ENCODE peak calls at places on chromosome 5, in ten cellular contexts. V is naive thymus-derived CD4-positive, alpha-beta T cell; R is cardiac muscle cell; C is BE2C; H is aorta; I is breast epithelium; G is keratinocyte; T is heart left ventricle; X is lower lobe of right lung; N is testis. Z is an unnamed sample.

GRCh38 chr5:76590027-76590426 is 33.2 kb downstream of the F2RL2 start:
- DNase-seq in H (no peak), X (no peak), V (no peak), R (no peak), I (no peak), C (no peak), G (no peak), N (no peak), T (no peak), Z (no peak)

GRCh38 chr5:2112128-2112808 is 229.5 kb upstream of the IRX4 start:
- DNase-seq in R (no peak), H (no peak), T (no peak), X (no peak), G (no peak), C (no peak), V (no peak), N (no peak), I (no peak), Z (no peak)

GRCh38 chr5:61440596-61440995 is 108.5 kb downstream of the ZSWIM6 start:
- DNase-seq in R (no peak), I (peak; percentile 56), V (no peak), N (no peak), C (no peak), H (no peak), X (no peak), T (no peak), G (no peak), Z (no peak)

GRCh38 chr5:134127988-134128647 is 13.6 kb downstream of the TCF7 start:
- DNase-seq in C (no peak), I (no peak), R (no peak), X (no peak), N (no peak), T (no peak), V (no peak), H (no peak), G (no peak), Z (no peak)

GRCh38 chr5:140806834-140807775 is at the start of gene PCDHA4:
- DNase-seq in V (no peak), I (no peak), T (no peak), X (no peak), C (no peak), G (no peak), H (no peak), R (peak; percentile 67), N (peak; percentile 87), Z (peak; percentile 63)

GRCh38 chr5:150647275-150648251 is 7.1 kb downstream of the SYNPO start:
- DNase-seq in R (peak; percentile 54), T (peak; percentile 89), I (no peak), C (no peak), H (peak; percentile 85), N (peak; percentile 87), G (no peak), V (no peak), X (peak; percentile 76), Z (peak; percentile 95)

GRCh38 chr5:82168294-82168693 is 109.9 kb downstream of the RPS23 start:
- DNase-seq in C (no peak), I (no peak), N (no peak), T (no peak), V (no peak), R (no peak), G (no peak), X (no peak), H (no peak), Z (no peak)

GRCh38 chr5:134249469-134250379 is 23.9 kb upstream of the PPP2CA start:
- DNase-seq in N (no peak), X (peak; percentile 63), V (no peak), T (peak; percentile 53), I (no peak), C (no peak), G (no peak), H (peak; percentile 60), R (no peak), Z (no peak)

GRCh38 chr5:1331861-1332405 is 13.0 kb downstream of the CLPTM1L start:
- DNase-seq in G (no peak), I (no peak), V (no peak), C (no peak), T (no peak), X (no peak), R (no peak), H (peak; percentile 20), N (no peak), Z (no peak)

GRCh38 chr5:76641514-76642120 is 18.4 kb upstream of the F2RL2 start:
- DNase-seq in I (peak; percentile 27), T (peak; percentile 37), G (no peak), V (peak; percentile 60), H (no peak), C (peak; percentile 64), R (peak; percentile 81), N (peak; percentile 87), X (no peak), Z (peak; percentile 46)

GRCh38 chr5:88251048-88251711 is 17.5 kb downstream of the TMEM161B start:
- DNase-seq in G (no peak), R (no peak), X (no peak), H (no peak), N (no peak), I (no peak), T (no peak), C (no peak), V (no peak), Z (no peak)

GRCh38 chr5:88248094-88248493 is 20.6 kb downstream of the TMEM161B start:
- DNase-seq in X (no peak), H (no peak), C (no peak), T (no peak), G (no peak), R (no peak), V (no peak), N (no peak), I (no peak), Z (no peak)

GRCh38 chr5:88248743-88249540 is 19.7 kb downstream of the TMEM161B start:
- DNase-seq in T (no peak), G (no peak), C (no peak), X (no peak), V (no peak), R (no peak), H (no peak), N (no peak), I (no peak), Z (no peak)

GRCh38 chr5:88245893-88246244 is 22.8 kb downstream of the TMEM161B start:
- DNase-seq in N (no peak), H (no peak), X (no peak), T (no peak), V (no peak), R (no peak), I (no peak), C (no peak), G (no peak), Z (no peak)

GRCh38 chr5:88250010-88250409 is 18.6 kb downstream of the TMEM161B start:
- DNase-seq in R (no peak), N (no peak), T (no peak), G (no peak), I (no peak), C (no peak), X (no peak), H (no peak), V (no peak), Z (no peak)
- H3K4me1 ChIP-seq in R (no peaks in the 10 kb centered on the region), N (no peaks in the 10 kb centered on the region), T (peaks cover 4% of the 10 kb centered on the region), G (peaks cover 5% of the 10 kb centered on the region), I (no peaks in the 10 kb centered on the region), C (no peaks in the 10 kb centered on the region), X (no peaks in the 10 kb centered on the region), H (no peaks in the 10 kb centered on the region), V (peaks cover 7% of the 10 kb centered on the region), Z (peaks cover 7% of the 10 kb centered on the region)

DNA sequence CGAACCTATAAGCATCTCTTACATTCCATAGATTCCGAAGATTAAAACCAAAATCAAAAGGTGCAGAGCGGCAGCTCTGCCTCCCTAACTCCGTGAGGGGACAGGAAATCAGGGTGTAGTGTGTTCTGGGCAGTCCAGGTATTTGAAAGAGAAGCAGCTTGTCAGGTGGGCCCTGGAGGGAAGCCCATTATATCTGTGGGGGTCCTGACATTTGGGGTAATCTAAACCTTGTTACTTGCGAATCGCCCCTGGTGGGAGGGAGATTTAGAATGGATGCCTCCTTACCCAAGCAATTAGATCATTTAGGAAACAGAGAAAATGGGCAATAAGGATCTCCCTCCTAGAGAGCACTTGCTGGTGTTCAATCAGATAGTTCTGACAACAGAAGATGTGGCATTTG is 126.9 kb downstream of the EFNA5 start:
- DNase-seq in H (no peak), T (no peak), C (no peak), X (no peak), I (no peak), V (no peak), G (no peak), R (no peak), N (no peak), Z (no peak)
- H3K4me1 ChIP-seq in H (peaks cover 4% of the 10 kb centered on the region), T (peaks cover 9% of the 10 kb centered on the region), C (peaks cover 15% of the 10 kb centered on the region), X (peaks cover 22% of the 10 kb centered on the region), I (peaks cover 15% of the 10 kb centered on the region), V (peaks cover 6% of the 10 kb centered on the region), G (peaks cover 14% of the 10 kb centered on the region), R (peaks cover 29% of the 10 kb centered on the region), N (peaks cover 12% of the 10 kb centered on the region), Z (peaks cover 6% of the 10 kb centered on the region)

GRCh38 chr5:14417232-14417730 is 164.3 kb upstream of the OTULINL start:
- DNase-seq in C (peak; percentile 87), T (peak; percentile 39), G (no peak), H (no peak), N (peak; percentile 40), V (no peak), R (peak; percentile 35), X (no peak), I (no peak), Z (peak; percentile 76)
- H3K4me1 ChIP-seq in C (peaks cover 44% of the 10 kb centered on the region), T (peaks cover 9% of the 10 kb centered on the region), G (peaks cover 4% of the 10 kb centered on the region), H (no peaks in the 10 kb centered on the region), N (peaks cover 14% of the 10 kb centered on the region), V (peaks cover 31% of the 10 kb centered on the region), R (no peaks in the 10 kb centered on the region), X (no peaks in the 10 kb centered on the region), I (no peaks in the 10 kb centered on the region), Z (no peaks in the 10 kb centered on the region)

GRCh38 chr5:98927242-98927987 is 1.4 kb downstream of the CHD1 start:
- DNase-seq in I (peak; percentile 59), G (no peak), H (no peak), X (no peak), C (peak; percentile 24), R (peak; percentile 55), T (peak; percentile 56), V (peak; percentile 74), N (peak; percentile 87), Z (peak; percentile 68)

GRCh38 chr5:98929982-98930355 is 1.2 kb upstream of the CHD1 start:
- DNase-seq in T (no peak), I (no peak), X (no peak), G (no peak), V (no peak), R (peak; percentile 5), N (peak; percentile 23), H (no peak), C (no peak), Z (no peak)

GRCh38 chr5:98927988-98928801 is 612 bp downstream of the CHD1 start:
- DNase-seq in I (peak; percentile 57), C (peak; percentile 86), R (peak; percentile 72), G (no peak), V (peak; percentile 54), X (peak; percentile 73), N (peak; percentile 79), T (peak; percentile 75), H (peak; percentile 81), Z (peak; percentile 86)

GRCh38 chr5:98929123-98929981 is 545 bp upstream of the CHD1 start:
- DNase-seq in V (peak; percentile 97), I (peak; percentile 93), N (peak; percentile 95), R (peak; percentile 92), H (peak; percentile 96), G (no peak), X (peak; percentile 96), T (peak; percentile 98), C (peak; percentile 94), Z (peak; percentile 97)

DNA sequence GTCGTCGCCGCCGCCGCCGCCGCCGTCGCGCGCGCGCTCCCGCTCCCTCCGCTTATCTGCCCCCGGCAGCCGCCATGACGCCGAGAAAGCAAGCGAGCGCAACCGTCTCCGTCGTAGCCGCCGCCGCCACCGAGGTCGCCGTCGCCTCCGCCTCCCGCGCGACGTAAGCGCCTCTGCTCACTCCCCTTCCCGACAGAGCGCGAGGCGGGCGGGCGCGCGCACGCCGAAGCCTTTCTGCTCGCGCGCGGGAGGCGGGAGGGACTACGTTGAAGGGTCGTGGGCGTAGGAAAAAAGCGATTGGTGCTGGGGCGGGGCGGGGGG is at the start of gene CHD1:
- DNase-seq in V (peak; percentile 96), I (peak; percentile 94), H (peak; percentile 97), R (peak; percentile 98), X (peak; percentile 96), N (peak; percentile 95), C (peak; percentile 99), G (no peak), T (peak; percentile 97), Z (peak; percentile 98)
- H3K4me1 ChIP-seq in V (peaks cover 41% of the 10 kb centered on the region), I (peaks cover 9% of the 10 kb centered on the region), H (no peaks in the 10 kb centered on the region), R (peaks cover 9% of the 10 kb centered on the region), X (peaks cover 52% of the 10 kb centered on the region), N (peaks cover 3% of the 10 kb centered on the region), C (no peaks in the 10 kb centered on the region), G (peaks cover 11% of the 10 kb centered on the region), T (peaks cover 43% of the 10 kb centered on the region), Z (no peaks in the 10 kb centered on the region)

Z was measured in right cardiac atrium.